ENCODE peak calls at places on chromosomes 12 and 14, in five cellular contexts. V is fibroblast of mammary gland, R is epithelial cell of esophagus, U is BE2C, K is AG10803. B is an unnamed sample.

GRCh38 chr12:109523071-109523470 is 45.6 kb downstream of the UBE3B start:
- DNase-seq in V (no peak), R (no peak), U (peak; percentile 89), K (no peak), B (no peak)

GRCh38 chr12:42785944-42786343 is 196.4 kb upstream of the PRICKLE1 start:
- DNase-seq in V (no peak), R (no peak), U (no peak), K (no peak), B (no peak)

GRCh38 chr14:20811994-20812393 is 9.3 kb upstream of the RNASE1 start:
- DNase-seq in V (no peak), R (no peak), U (no peak), K (no peak), B (no peak)

GRCh38 chr14:20798318-20798717 is 4.3 kb downstream of the RNASE1 start:
- DNase-seq in V (no peak), R (no peak), U (no peak), K (no peak), B (no peak)

GRCh38 chr12:102479099-102479887 is 1.1 kb downstream of the IGF1 start:
- DNase-seq in V (no peak), R (peak; percentile 19), U (no peak), K (peak; percentile 14), B (no peak)

GRCh38 chr12:23084236-23084995 is 459.4 kb downstream of the ETNK1 start:
- DNase-seq in V (peak; percentile 99), R (peak; percentile 99), U (peak; percentile 92), K (peak; percentile 50), B (no peak)

GRCh38 chr12:94175763-94176660 is 27.6 kb downstream of the PLXNC1 start:
- DNase-seq in V (peak; percentile 64), R (peak; percentile 15), U (no peak), K (peak; percentile 20), B (no peak)

GRCh38 chr14:89486961-89487360 is 69.9 kb upstream of the FOXN3 start:
- DNase-seq in V (no peak), R (no peak), U (no peak), K (peak; percentile 6), B (no peak)

GRCh38 chr12:108495823-108496579 is 19.1 kb upstream of the FICD start:
- DNase-seq in V (no peak), R (no peak), U (no peak), K (no peak), B (no peak)

GRCh38 chr14:39265032-39265431 is 31.3 kb downstream of the MIA2 start:
- DNase-seq in V (peak; percentile 50), R (peak; percentile 76), U (no peak), K (peak; percentile 44), B (no peak)

GRCh38 chr12:121767525-121768016 is 25.9 kb downstream of the RHOF start:
- DNase-seq in V (peak; percentile 85), R (no peak), U (peak; percentile 86), K (peak; percentile 73), B (peak; percentile 88)

GRCh38 chr14:89767861-89768268 is 186.7 kb downstream of the EFCAB11 start:
- DNase-seq in V (peak; percentile 70), R (peak; percentile 63), U (peak; percentile 59), K (peak; percentile 53), B (peak; percentile 38)

GRCh38 chr14:81176224-81176623 is 44.5 kb downstream of the GTF2A1 start:
- DNase-seq in V (no peak), R (no peak), U (no peak), K (no peak), B (no peak)

GRCh38 chr14:34387974-34388533 is 74.0 kb downstream of the SPTSSA start:
- DNase-seq in V (no peak), R (no peak), U (no peak), K (no peak), B (no peak)

GRCh38 chr12:41645624-41646023 is 457.5 kb downstream of the PDZRN4 start:
- DNase-seq in V (no peak), R (no peak), U (no peak), K (no peak), B (no peak)

GRCh38 chr14:93054006-93054405 is 61.7 kb downstream of the ITPK1 start:
- DNase-seq in V (no peak), R (no peak), U (no peak), K (no peak), B (no peak)

GRCh38 chr14:94173471-94173884 is 644 bp upstream of the PPP4R4 start:
- DNase-seq in V (no peak), R (no peak), U (no peak), K (no peak), B (peak; percentile 28)

GRCh38 chr14:80764496-80764895 is 177.0 kb downstream of the CEP128 start:
- DNase-seq in V (peak; percentile 11), R (no peak), U (no peak), K (no peak), B (no peak)

GRCh38 chr12:63098851-63099250 is 52.1 kb downstream of the AVPR1A start:
- DNase-seq in V (no peak), R (no peak), U (no peak), K (no peak), B (no peak)

GRCh38 chr14:68268197-68268596 is 448.6 kb downstream of the RAD51B start:
- DNase-seq in V (no peak), R (no peak), U (no peak), K (no peak), B (no peak)

GRCh38 chr12:87991483-87991882 is 37.7 kb downstream of the C12orf50 start:
- DNase-seq in V (no peak), R (no peak), U (no peak), K (no peak), B (no peak)

GRCh38 chr12:18578191-18578590 is 159.6 kb downstream of the PLCZ1 start:
- DNase-seq in V (peak; percentile 83), R (peak; percentile 89), U (no peak), K (peak; percentile 58), B (no peak)

GRCh38 chr14:85319998-85320397 is 209.9 kb upstream of the FLRT2 start:
- DNase-seq in V (peak; percentile 65), R (peak; percentile 93), U (no peak), K (no peak), B (no peak)

GRCh38 chr12:75291014-75291413 is 39.1 kb downstream of the CAPS2 start:
- DNase-seq in V (no peak), R (no peak), U (no peak), K (no peak), B (no peak)

GRCh38 chr12:74689071-74689655 is 151.5 kb downstream of the ATXN7L3B start:
- DNase-seq in V (peak; percentile 70), R (peak; percentile 64), U (no peak), K (peak; percentile 66), B (no peak)

GRCh38 chr12:124665516-124665915 is 98.1 kb upstream of the NCOR2 start:
- DNase-seq in V (no peak), R (no peak), U (no peak), K (peak; percentile 86), B (no peak)

GRCh38 chr12:95980437-95980836 is 15.7 kb downstream of the HAL start:
- DNase-seq in V (no peak), R (no peak), U (no peak), K (no peak), B (no peak)

GRCh38 chr14:69625299-69626131 is 14.1 kb downstream of the SUSD6 start:
- DNase-seq in V (peak; percentile 53), R (no peak), U (no peak), K (peak; percentile 20), B (no peak)

GRCh38 chr12:122094735-122095561 is 16.4 kb downstream of the MLXIP start:
- DNase-seq in V (peak; percentile 46), R (no peak), U (no peak), K (no peak), B (no peak)

GRCh38 chr12:113135178-113136127 is at the start of gene RASAL1:
- DNase-seq in V (no peak), R (peak; percentile 55), U (peak; percentile 46), K (no peak), B (peak; percentile 49)

GRCh38 chr14:38339704-38340103 is 83.8 kb upstream of the CLEC14A start:
- DNase-seq in V (peak; percentile 88), R (no peak), U (no peak), K (peak; percentile 90), B (no peak)

GRCh38 chr12:54294152-54294913 is 6.5 kb downstream of the NFE2 start:
- DNase-seq in V (peak; percentile 44), R (peak; percentile 54), U (peak; percentile 63), K (peak; percentile 30), B (peak; percentile 75)

GRCh38 chr12:98595152-98595988 is 1.9 kb downstream of the SLC25A3 start:
- DNase-seq in V (peak; percentile 70), R (peak; percentile 63), U (no peak), K (peak; percentile 76), B (no peak)

GRCh38 chr12:49365542-49365941 is 1.7 kb upstream of the SPATS2 start:
- DNase-seq in V (peak; percentile 92), R (peak; percentile 57), U (no peak), K (no peak), B (no peak)

GRCh38 chr12:49367381-49368239 is at the start of gene SPATS2:
- DNase-seq in V (no peak), R (no peak), U (peak; percentile 100), K (no peak), B (peak; percentile 100)

GRCh38 chr12:49368240-49368600 is 958 bp downstream of the SPATS2 start:
- DNase-seq in V (no peak), R (no peak), U (no peak), K (no peak), B (no peak)

GRCh38 chr12:49364989-49365388 is 2.3 kb upstream of the SPATS2 start:
- DNase-seq in V (peak; percentile 95), R (peak; percentile 84), U (no peak), K (peak; percentile 63), B (no peak)

GRCh38 chr12:49366652-49367380 is 446 bp upstream of the SPATS2 start:
- DNase-seq in V (peak; percentile 90), R (peak; percentile 92), U (peak; percentile 94), K (peak; percentile 88), B (peak; percentile 95)
- TF ChIP-seq CTCF in V (peak; percentile 4), R (peak; percentile 20), U (peak; percentile 17), K (peak; percentile 31), B (no peak)

DNA sequence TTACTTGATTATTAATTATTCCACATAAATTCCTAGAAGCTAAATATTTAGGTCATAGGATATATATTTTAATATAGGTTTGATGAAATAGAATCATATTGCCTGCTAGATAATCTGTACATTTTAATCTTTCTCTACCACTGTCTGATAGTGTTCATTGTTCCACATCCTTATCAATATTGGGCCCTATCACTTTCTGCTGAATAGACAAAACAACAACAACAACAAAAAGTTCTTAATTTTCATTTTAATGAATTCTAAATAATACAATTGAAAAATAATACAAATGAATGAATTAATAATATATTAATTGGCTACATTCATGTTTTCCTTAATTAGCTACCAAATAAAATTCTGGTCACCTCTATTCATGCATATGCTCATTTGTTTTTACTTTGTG is 1437.2 kb downstream of the LRFN5 start:
- DNase-seq in V (no peak), R (no peak), U (no peak), K (no peak), B (no peak)
- TF ChIP-seq CTCF in V (no peak), R (no peak), U (no peak), K (no peak), B (no peak)

GRCh38 chr12:1662761-1663439 is 28.0 kb upstream of the ADIPOR2 start:
- DNase-seq in V (peak; percentile 28), R (peak; percentile 74), U (no peak), K (peak; percentile 37), B (peak; percentile 76)
- TF ChIP-seq CTCF in V (peak; percentile 25), R (peak; percentile 60), U (no peak), K (peak; percentile 40), B (peak; percentile 49)

DNA sequence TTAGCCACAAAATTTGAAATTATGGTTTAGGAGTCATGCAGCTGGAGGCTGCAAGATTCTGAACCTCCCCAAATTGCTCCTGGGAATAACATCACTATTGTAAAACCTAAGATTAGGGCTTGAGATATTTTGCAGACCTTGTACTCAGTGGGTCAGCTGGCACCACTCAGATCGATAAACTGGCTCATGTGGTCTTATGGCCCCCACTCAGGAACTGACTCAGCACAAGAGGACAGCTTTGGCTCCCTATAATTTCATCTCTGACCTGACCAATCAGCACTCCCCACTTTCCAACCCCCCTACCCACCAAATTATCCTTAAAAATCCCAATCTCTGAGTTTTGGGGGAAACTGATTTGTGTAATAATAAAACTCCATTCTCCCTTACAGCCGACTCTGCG is 161.6 kb downstream of the BRMS1L start:
- DNase-seq in V (no peak), R (no peak), U (no peak), K (no peak), B (no peak)
- TF ChIP-seq CTCF in V (no peak), R (no peak), U (no peak), K (no peak), B (no peak)

B was measured in glutamatergic neuron.